ENCODE peak calls at places on chromosome 13, in six cellular contexts. Z is thoracic aorta, H is choroid plexus epithelial cell, O is A549, K is breast epithelium, G is neural progenitor cell. T is an unnamed sample.

GRCh38 chr13:30443957-30444404 is 21.7 kb downstream of the UBE2L5 start:
- DNase-seq in O (no peak), Z (no peak), H (no peak), K (no peak), G (no peak), T (no peak)

GRCh38 chr13:39600766-39601165 is 2.2 kb downstream of the LHFPL6 start:
- DNase-seq in K (no peak), O (peak; percentile 2), G (peak; percentile 62), Z (peak; percentile 4), H (peak; percentile 56), T (peak; percentile 12)

GRCh38 chr13:24016046-24016445 is 118.7 kb upstream of the C1QTNF9B start:
- DNase-seq in Z (no peak), H (no peak), O (no peak), G (no peak), K (no peak), T (no peak)

GRCh38 chr13:102567857-102568256 is 28.9 kb upstream of the TPP2 start:
- DNase-seq in Z (no peak), G (no peak), K (no peak), H (no peak), O (no peak), T (no peak)

GRCh38 chr13:26541041-26541440 is 16.4 kb upstream of the WASF3 start:
- DNase-seq in Z (no peak), G (no peak), O (no peak), K (no peak), H (no peak), T (no peak)

GRCh38 chr13:48660356-48661076 is 6.8 kb downstream of the CYSLTR2 start:
- DNase-seq in Z (no peak), G (no peak), H (no peak), K (no peak), O (no peak), T (no peak)

GRCh38 chr13:71524245-71525002 is 342.6 kb downstream of the DACH1 start:
- DNase-seq in O (no peak), Z (no peak), H (no peak), G (no peak), K (no peak), T (no peak)

GRCh38 chr13:88637935-88638334 is 966.8 kb downstream of the SLITRK5 start:
- DNase-seq in H (no peak), K (no peak), Z (no peak), G (no peak), O (no peak), T (no peak)

GRCh38 chr13:102940143-102940542 is 94.3 kb downstream of the ERCC5 start:
- DNase-seq in Z (no peak), H (no peak), G (no peak), K (no peak), O (peak; percentile 4), T (no peak)

GRCh38 chr13:46622013-46622917 is 69.3 kb downstream of the LRCH1 start:
- DNase-seq in G (no peak), K (no peak), O (no peak), H (no peak), Z (no peak), T (no peak)

GRCh38 chr13:86446311-86446710 is 647.1 kb upstream of the SLITRK6 start:
- DNase-seq in Z (no peak), H (peak; percentile 96), O (peak; percentile 87), K (no peak), G (peak; percentile 33), T (peak; percentile 8)

GRCh38 chr13:99228737-99229691 is 28.4 kb downstream of the UBAC2 start:
- DNase-seq in H (peak; percentile 77), Z (no peak), G (no peak), K (no peak), O (no peak), T (no peak)

GRCh38 chr13:26420282-26420960 is 137.1 kb upstream of the WASF3 start:
- DNase-seq in H (no peak), G (no peak), Z (no peak), K (no peak), O (no peak), T (no peak)

GRCh38 chr13:111614613-111615012 is 294.2 kb downstream of the TEX29 start:
- DNase-seq in H (no peak), O (no peak), K (no peak), Z (no peak), G (no peak), T (no peak)

GRCh38 chr13:113488283-113488682 is 2.2 kb downstream of the DCUN1D2 start:
- DNase-seq in Z (no peak), H (no peak), G (no peak), K (no peak), O (no peak), T (no peak)

GRCh38 chr13:20492641-20493040 is 33.0 kb downstream of the CRYL1 start:
- DNase-seq in Z (no peak), O (peak; percentile 52), G (peak; percentile 41), K (no peak), H (peak; percentile 70), T (peak; percentile 21)

GRCh38 chr13:28531195-28531955 is 36.4 kb upstream of the FLT1 start:
- DNase-seq in O (no peak), Z (no peak), G (peak; percentile 79), H (peak; percentile 14), K (no peak), T (peak; percentile 53)

GRCh38 chr13:80341771-80342271 is 895 bp upstream of the SPRY2 start:
- DNase-seq in O (peak; percentile 54), K (no peak), H (peak; percentile 73), Z (no peak), G (peak; percentile 89), T (peak; percentile 56)
- TF ChIP-seq CTCF in O (no peak), K (no peak), H (no peak), Z (no peak), G (no peak), T (no peak)

GRCh38 chr13:42354246-42355117 is 82.5 kb downstream of the AKAP11 start:
- DNase-seq in G (peak; percentile 52), O (no peak), K (no peak), H (peak; percentile 98), Z (no peak), T (no peak)
- TF ChIP-seq CTCF in G (no peak), O (no peak), K (no peak), H (peak; percentile 75), Z (no peak), T (no peak)

GRCh38 chr13:81012031-81012430 is 671.1 kb upstream of the SPRY2 start:
- DNase-seq in K (no peak), O (no peak), G (no peak), H (no peak), Z (no peak), T (no peak)
- TF ChIP-seq CTCF in K (no peak), O (no peak), G (no peak), H (peak; percentile 31), Z (no peak), T (no peak)

DNA sequence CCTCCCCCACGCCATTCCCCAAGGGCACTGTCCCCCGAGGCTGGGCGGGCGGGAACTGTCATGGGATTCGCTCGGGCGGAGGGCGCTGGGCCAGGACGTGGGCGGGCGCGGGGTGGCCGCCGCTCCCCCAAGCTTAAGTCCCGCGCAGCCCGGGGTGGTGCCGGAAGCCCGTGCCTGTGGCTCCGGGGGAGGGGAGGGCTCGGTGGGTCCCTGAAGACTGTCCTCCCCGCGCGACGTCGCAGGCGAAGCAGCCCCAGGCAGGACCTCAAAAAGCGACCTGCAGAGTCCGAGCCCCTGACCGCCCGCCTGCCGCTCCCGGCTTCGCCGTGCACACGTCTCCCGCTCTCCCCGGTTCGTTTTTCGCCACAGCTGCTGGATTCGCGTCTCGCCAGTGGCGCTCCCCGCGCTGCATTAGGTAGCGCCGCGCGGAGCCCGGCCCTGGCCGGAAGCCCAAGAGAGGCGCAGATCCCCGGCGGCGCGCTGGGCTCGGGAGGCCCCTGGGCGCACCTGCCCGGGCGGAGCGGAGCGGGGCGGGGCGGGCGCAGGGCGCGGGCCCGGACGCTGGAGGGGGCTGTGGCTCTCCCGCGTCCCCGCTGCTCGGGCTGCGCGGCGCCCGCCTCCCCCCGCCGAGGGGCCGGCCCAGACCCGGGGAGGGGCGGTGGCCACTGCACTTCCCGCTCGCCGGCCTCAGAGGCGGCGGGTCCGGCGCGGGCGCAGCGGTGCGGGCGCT is at the start of gene FARP1:
- DNase-seq in H (peak; percentile 69), G (peak; percentile 94), O (peak; percentile 54), K (peak; percentile 78), Z (no peak), T (peak; percentile 85)
- TF ChIP-seq CTCF in H (no peak), G (peak; percentile 32), O (peak; percentile 50), K (no peak), Z (no peak), T (no peak)

GRCh38 chr13:90365130-90365529 is 982.4 kb upstream of the MIR17HG start:
- DNase-seq in K (no peak), Z (no peak), H (peak; percentile 69), O (no peak), G (no peak), T (no peak)
- TF ChIP-seq CTCF in K (no peak), Z (no peak), H (peak; percentile 58), O (peak; percentile 6), G (peak; percentile 31), T (no peak)

GRCh38 chr13:109741966-109742365 is 44.4 kb downstream of the IRS2 start:
- DNase-seq in K (no peak), H (no peak), O (no peak), G (no peak), Z (no peak), T (no peak)

GRCh38 chr13:109744512-109745051 is 41.8 kb downstream of the IRS2 start:
- DNase-seq in G (no peak), Z (no peak), H (peak; percentile 97), O (no peak), K (no peak), T (no peak)

GRCh38 chr13:109745702-109746101 is 40.7 kb downstream of the IRS2 start:
- DNase-seq in K (no peak), Z (no peak), O (no peak), G (no peak), H (no peak), T (no peak)

GRCh38 chr13:109745060-109745459 is 41.3 kb downstream of the IRS2 start:
- DNase-seq in Z (no peak), H (no peak), O (no peak), K (no peak), G (no peak), T (no peak)

GRCh38 chr13:109743706-109744453 is 42.5 kb downstream of the IRS2 start:
- DNase-seq in H (peak; percentile 89), O (peak; percentile 64), G (no peak), K (no peak), Z (no peak), T (no peak)
- TF ChIP-seq CTCF in H (peak; percentile 33), O (no peak), G (no peak), K (no peak), Z (no peak), T (no peak)

DNA sequence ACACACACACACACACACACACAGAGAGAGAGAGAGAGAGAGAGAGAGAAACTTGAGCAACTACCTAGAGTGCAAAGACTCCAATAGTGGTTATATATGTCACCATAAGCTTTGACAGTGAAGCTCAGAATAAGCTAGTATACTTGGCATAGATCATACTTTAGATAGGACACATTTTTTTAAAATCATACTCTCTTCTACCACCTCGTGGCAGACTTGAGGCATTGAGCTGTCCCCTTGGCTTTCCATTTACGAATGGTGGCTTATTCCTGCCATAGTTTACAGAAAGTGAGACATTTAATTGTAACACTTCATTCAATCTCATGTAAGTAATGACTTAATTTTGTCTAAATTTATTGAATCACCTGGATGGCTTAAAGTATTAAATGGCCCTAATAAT is 108.2 kb downstream of the EDNRB start:
- DNase-seq in O (peak; percentile 25), K (no peak), G (no peak), Z (no peak), H (peak; percentile 51), T (no peak)
- TF ChIP-seq CTCF in O (no peak), K (no peak), G (peak; percentile 33), Z (no peak), H (peak; percentile 63), T (no peak)

GRCh38 chr13:57716295-57716694 is 84.8 kb downstream of the PCDH17 start:
- DNase-seq in K (no peak), G (no peak), Z (no peak), O (no peak), H (no peak), T (no peak)
- TF ChIP-seq CTCF in K (no peak), G (peak; percentile 26), Z (no peak), O (no peak), H (no peak), T (no peak)

T was measured in nephron progenitor cell.